ENCODE peak calls at places on chromosomes 1 and 21, in ten cellular contexts. F is ecto neural progenitor cell; V is KBM-7; I is DMS153; K is AG09319; M is stimulated activated CD8-positive, alpha-beta memory T cell treated with anti-CD3 and anti-CD28 coated beads, Interleukin-15, amount 100 ng/mL, for 1 hour; O is NCI-H226; X is activated T-helper 1 cell treated with anti-CD3 and anti-CD28 coated beads, Interleukin-12 subunit alpha, Interleukin-12 subunit beta, Interleukin-2, Interleukin-4 antibody, amounts not matched to agents 30 ng/mL and 10 ng/mL and 1 ng/mL, durations not matched to agents 14 hours and 24 hours and 36 hours; G is activated CD8-positive, alpha-beta T cell treated with anti-CD3 and anti-CD28 coated beads for 36 hours; S is prostate gland. Y is an unnamed sample.

GRCh38 chr1:24536391-24536840 is 19.5 kb upstream of the NCMAP start:
- DNase-seq in X (peak), I (no peak), O (no peak), G (peak), F (no peak), S (no peak), M (peak), K (no peak), V (peak), Y (peak)

GRCh38 chr1:45205910-45206721 is at the start of gene ZSWIM5:
- DNase-seq in G (peak), V (peak), M (peak), I (peak), X (peak), O (peak), F (peak), S (peak), K (no peak), Y (peak)

GRCh38 chr1:44696789-44697188 is 22.3 kb downstream of the ARMH1 start:
- DNase-seq in M (no peak), I (no peak), S (no peak), G (peak), V (peak), X (no peak), O (no peak), K (no peak), F (no peak), Y (no peak)

GRCh38 chr1:37862330-37862729 is 2.9 kb upstream of the MTF1 start:
- DNase-seq in X (no peak), G (no peak), M (no peak), I (no peak), V (no peak), F (no peak), K (no peak), O (no peak), S (no peak), Y (no peak)

GRCh38 chr1:203078478-203078877 is 7.3 kb downstream of the MYOG start:
- DNase-seq in M (no peak), G (no peak), O (no peak), V (no peak), S (no peak), F (no peak), I (no peak), K (no peak), X (no peak), Y (no peak)

GRCh38 chr1:242349636-242350035 is 174.9 kb downstream of the PLD5 start:
- DNase-seq in M (no peak), G (no peak), I (no peak), V (no peak), O (no peak), X (no peak), F (no peak), K (no peak), S (no peak), Y (no peak)

GRCh38 chr1:1213919-1214599 is at the start of gene TNFRSF4:
- DNase-seq in V (peak), S (no peak), F (no peak), X (no peak), G (peak), I (no peak), M (no peak), K (no peak), O (no peak), Y (no peak)

GRCh38 chr1:232468249-232468648 is 161.7 kb downstream of the SIPA1L2 start:
- DNase-seq in K (no peak), I (no peak), O (no peak), G (no peak), F (no peak), V (no peak), X (no peak), S (no peak), M (no peak), Y (no peak)

GRCh38 chr1:7940745-7941436 is at the start of gene TNFRSF9:
- DNase-seq in O (peak), V (no peak), X (peak), K (no peak), F (no peak), G (peak), I (no peak), S (no peak), M (peak), Y (peak)

GRCh38 chr1:5720484-5720883 is 271.7 kb downstream of the NPHP4 start:
- DNase-seq in G (no peak), K (no peak), V (no peak), F (no peak), X (no peak), M (no peak), S (no peak), I (peak), O (no peak), Y (no peak)

GRCh38 chr1:44568128-44568900 is 106.0 kb downstream of the TMEM53 start:
- DNase-seq in I (no peak), K (no peak), V (no peak), F (no peak), S (no peak), O (no peak), G (no peak), X (no peak), M (no peak), Y (no peak)

GRCh38 chr1:172141351-172142000 is 279.0 kb upstream of the C1orf105 start:
- DNase-seq in I (no peak), O (no peak), K (no peak), G (no peak), X (no peak), M (no peak), V (no peak), F (no peak), S (no peak), Y (no peak)

GRCh38 chr1:229058111-229058551 is 212.8 kb upstream of the RAB4A start:
- DNase-seq in F (no peak), O (no peak), G (peak), S (peak), K (no peak), M (peak), X (no peak), I (peak), V (no peak), Y (peak)

GRCh38 chr21:27825035-27825434 is 858.1 kb upstream of the ADAMTS5 start:
- DNase-seq in F (no peak), K (no peak), G (no peak), S (no peak), X (no peak), V (no peak), O (no peak), I (no peak), M (no peak), Y (no peak)

GRCh38 chr21:35953570-35953969 is 106.8 kb downstream of the SETD4 start:
- DNase-seq in F (no peak), S (peak), V (no peak), G (no peak), O (no peak), X (no peak), K (no peak), I (peak), M (no peak), Y (no peak)

GRCh38 chr1:221994274-221994698 is 252.4 kb upstream of the DUSP10 start:
- DNase-seq in V (no peak), O (no peak), M (no peak), K (no peak), F (no peak), X (no peak), I (no peak), S (no peak), G (peak), Y (peak)

GRCh38 chr1:75550559-75550958 is 60.4 kb downstream of the SLC44A5 start:
- DNase-seq in V (no peak), I (no peak), M (no peak), K (no peak), X (no peak), F (no peak), O (no peak), S (no peak), G (no peak), Y (no peak)

GRCh38 chr1:78834201-78834741 is 172.3 kb downstream of the ADGRL4 start:
- DNase-seq in X (no peak), G (no peak), O (no peak), V (no peak), F (no peak), M (no peak), I (no peak), K (no peak), S (no peak), Y (no peak)

GRCh38 chr1:155983191-155984023 is 5.1 kb upstream of the ARHGEF2 start:
- DNase-seq in V (no peak), X (no peak), G (no peak), F (peak), O (peak), M (no peak), S (no peak), K (peak), I (peak), Y (no peak)

GRCh38 chr21:39612233-39613028 is at the start of gene B3GALT5:
- DNase-seq in I (no peak), X (no peak), G (no peak), S (no peak), F (peak), K (no peak), M (no peak), V (no peak), O (no peak), Y (no peak)

GRCh38 chr1:243254233-243254926 is 701 bp downstream of the CEP170 start:
- DNase-seq in I (peak), S (peak), O (peak), X (peak), G (peak), M (peak), V (peak), F (peak), K (no peak), Y (peak)